ENCODE peak calls at places on chromosomes 5 and 9, in seven cellular contexts. Y is left colon, W is H54, T is head of caudate nucleus, B is RPMI8226, S is germinal center, K is NCI-H345. J is an unnamed sample.

GRCh38 chr5:109644829-109645228 is 44.9 kb upstream of the MAN2A1 start:
- DNase-seq in W (no peak), S (no peak), T (no peak), B (no peak), K (no peak), Y (no peak), J (no peak)

GRCh38 chr9:109335929-109336328 is 15.1 kb upstream of the EPB41L4B start:
- DNase-seq in W (no peak), Y (no peak), K (no peak), S (no peak), B (no peak), T (no peak), J (no peak)

GRCh38 chr5:93053825-93054224 is 527.2 kb downstream of the NR2F1-AS1 start:
- DNase-seq in K (no peak), S (no peak), Y (no peak), W (no peak), B (no peak), T (no peak), J (no peak)

GRCh38 chr5:75368391-75368790 is 31.4 kb downstream of the HMGCR start:
- DNase-seq in W (no peak), S (no peak), B (no peak), T (no peak), Y (no peak), K (no peak), J (no peak)

GRCh38 chr5:66722653-66723052 is 126.5 kb downstream of the MAST4 start:
- DNase-seq in T (no peak), Y (no peak), K (no peak), S (no peak), W (no peak), B (no peak), J (no peak)

GRCh38 chr5:32317056-32317455 is 4.3 kb upstream of the MTMR12 start:
- DNase-seq in K (no peak), Y (no peak), T (no peak), S (no peak), W (no peak), B (no peak), J (no peak)

GRCh38 chr5:58447231-58447630 is 12.7 kb downstream of the PLK2 start:
- DNase-seq in B (no peak), W (no peak), S (no peak), Y (no peak), K (no peak), T (no peak), J (no peak)

GRCh38 chr5:160166973-160167622 is 47.8 kb upstream of the PWWP2A start:
- DNase-seq in S (no peak), Y (no peak), K (no peak), T (no peak), B (no peak), W (no peak), J (no peak)

GRCh38 chr5:89342106-89342876 is 459.3 kb upstream of the MEF2C start:
- DNase-seq in S (peak), T (no peak), K (peak), Y (no peak), B (no peak), W (no peak), J (peak)

GRCh38 chr9:5375091-5375490 is 35.4 kb upstream of the RLN1 start:
- DNase-seq in B (no peak), S (no peak), K (no peak), T (no peak), W (no peak), Y (no peak), J (no peak)

GRCh38 chr5:36298546-36298945 is 3.2 kb downstream of the RANBP3L start:
- DNase-seq in K (no peak), W (no peak), S (no peak), Y (no peak), T (no peak), B (no peak), J (no peak)

GRCh38 chr9:4738866-4739586 is 2.0 kb downstream of the AK3 start:
- DNase-seq in T (no peak), W (no peak), S (no peak), B (no peak), K (no peak), Y (no peak), J (no peak)

GRCh38 chr5:84724181-84724580 is 339.5 kb upstream of the EDIL3 start:
- DNase-seq in B (no peak), Y (no peak), K (no peak), T (no peak), W (no peak), S (no peak), J (no peak)

GRCh38 chr5:113236536-113237308 is 198.1 kb downstream of the TSSK1B start:
- DNase-seq in S (no peak), T (no peak), K (no peak), B (no peak), W (no peak), Y (no peak), J (no peak)

GRCh38 chr9:5562806-5563416 is 52.6 kb downstream of the PDCD1LG2 start:
- DNase-seq in S (no peak), B (no peak), W (no peak), Y (no peak), K (no peak), T (no peak), J (no peak)

GRCh38 chr5:1513326-1514026 is 10.3 kb downstream of the LPCAT1 start:
- DNase-seq in S (no peak), B (no peak), K (no peak), Y (peak), T (peak), W (no peak), J (no peak)